ENCODE peak calls at places on chromosome 10, in five cellular contexts. One of them, this sample, is unnamed.

GRCh38 chr10:58638406-58638805 is 125.7 kb downstream of the BICC1 start:
- DNase-seq in cardiac fibroblast: peak; percentile 62
- DNase-seq in neural crest cell: no peak
- DNase-seq in foreskin fibroblast: peak; percentile 47
- DNase-seq in breast epithelium: no peak
- DNase-seq in this sample: no peak

GRCh38 chr10:1292611-1293021 is 236.4 kb downstream of the WDR37 start:
- DNase-seq in cardiac fibroblast: no peak
- DNase-seq in neural crest cell: no peak
- DNase-seq in foreskin fibroblast: no peak
- DNase-seq in breast epithelium: no peak
- DNase-seq in this sample: no peak

GRCh38 chr10:27537166-27537565 is 33.1 kb downstream of the RAB18 start:
- DNase-seq in cardiac fibroblast: no peak
- DNase-seq in neural crest cell: no peak
- DNase-seq in foreskin fibroblast: no peak
- DNase-seq in breast epithelium: no peak
- DNase-seq in this sample: no peak

GRCh38 chr10:28533571-28534304 is 820 bp downstream of the WAC start:
- DNase-seq in cardiac fibroblast: peak; percentile 48
- DNase-seq in neural crest cell: peak; percentile 44
- DNase-seq in foreskin fibroblast: peak; percentile 66
- DNase-seq in breast epithelium: peak; percentile 49
- DNase-seq in this sample: peak; percentile 57

GRCh38 chr10:132409667-132410028 is 12.6 kb downstream of the PWWP2B start:
- DNase-seq in cardiac fibroblast: no peak
- DNase-seq in neural crest cell: no peak
- DNase-seq in foreskin fibroblast: no peak
- DNase-seq in breast epithelium: no peak
- DNase-seq in this sample: no peak

GRCh38 chr10:60430017-60430416 is 40.3 kb upstream of the ANK3 start:
- DNase-seq in cardiac fibroblast: peak; percentile 83
- DNase-seq in neural crest cell: no peak
- DNase-seq in foreskin fibroblast: peak; percentile 91
- DNase-seq in breast epithelium: no peak
- DNase-seq in this sample: no peak

GRCh38 chr10:122323941-122324675 is 50.4 kb upstream of the PLEKHA1 start:
- DNase-seq in cardiac fibroblast: peak; percentile 65
- DNase-seq in neural crest cell: no peak
- DNase-seq in foreskin fibroblast: peak; percentile 53
- DNase-seq in breast epithelium: no peak
- DNase-seq in this sample: no peak

GRCh38 chr10:28411648-28412047 is 108.8 kb upstream of the MPP7 start:
- DNase-seq in cardiac fibroblast: peak; percentile 27
- DNase-seq in neural crest cell: no peak
- DNase-seq in foreskin fibroblast: no peak
- DNase-seq in breast epithelium: no peak
- DNase-seq in this sample: no peak

GRCh38 chr10:93471110-93471651 is 11.0 kb downstream of the MYOF start:
- DNase-seq in cardiac fibroblast: peak; percentile 98
- DNase-seq in neural crest cell: no peak
- DNase-seq in foreskin fibroblast: peak; percentile 96
- DNase-seq in breast epithelium: no peak
- DNase-seq in this sample: no peak

GRCh38 chr10:133276435-133277201 is at the start of gene ADAM8:
- DNase-seq in cardiac fibroblast: no peak
- DNase-seq in neural crest cell: no peak
- DNase-seq in foreskin fibroblast: peak; percentile 67
- DNase-seq in breast epithelium: no peak
- DNase-seq in this sample: peak; percentile 68

GRCh38 chr10:12403119-12403518 is 53.8 kb downstream of the CAMK1D start:
- DNase-seq in cardiac fibroblast: no peak
- DNase-seq in neural crest cell: no peak
- DNase-seq in foreskin fibroblast: no peak
- DNase-seq in breast epithelium: no peak
- DNase-seq in this sample: no peak

GRCh38 chr10:12408472-12408871 is 59.1 kb downstream of the CAMK1D start:
- DNase-seq in cardiac fibroblast: no peak
- DNase-seq in neural crest cell: no peak
- DNase-seq in foreskin fibroblast: no peak
- DNase-seq in breast epithelium: no peak
- DNase-seq in this sample: no peak

GRCh38 chr10:12409171-12409570 is 59.8 kb downstream of the CAMK1D start:
- DNase-seq in cardiac fibroblast: no peak
- DNase-seq in neural crest cell: no peak
- DNase-seq in foreskin fibroblast: no peak
- DNase-seq in breast epithelium: no peak
- DNase-seq in this sample: no peak

GRCh38 chr10:12406764-12407400 is 57.5 kb downstream of the CAMK1D start:
- DNase-seq in cardiac fibroblast: no peak
- DNase-seq in neural crest cell: no peak
- DNase-seq in foreskin fibroblast: no peak
- DNase-seq in breast epithelium: no peak
- DNase-seq in this sample: no peak

GRCh38 chr10:12405342-12406320 is 56.3 kb downstream of the CAMK1D start:
- DNase-seq in cardiac fibroblast: no peak
- DNase-seq in neural crest cell: no peak
- DNase-seq in foreskin fibroblast: no peak
- DNase-seq in breast epithelium: no peak
- DNase-seq in this sample: no peak
- TF ChIP-seq CTCF in cardiac fibroblast: no peak
- TF ChIP-seq CTCF in neural crest cell: no peak
- TF ChIP-seq CTCF in foreskin fibroblast: no peak
- TF ChIP-seq CTCF in breast epithelium: no peak
- TF ChIP-seq CTCF in this sample: no peak

GRCh38 chr10:53093878-53094277 is 321.3 kb upstream of the MBL2 start:
- DNase-seq in cardiac fibroblast: no peak
- DNase-seq in neural crest cell: no peak
- DNase-seq in foreskin fibroblast: no peak
- DNase-seq in breast epithelium: no peak
- DNase-seq in this sample: no peak
- TF ChIP-seq CTCF in cardiac fibroblast: no peak
- TF ChIP-seq CTCF in neural crest cell: no peak
- TF ChIP-seq CTCF in foreskin fibroblast: no peak
- TF ChIP-seq CTCF in breast epithelium: no peak
- TF ChIP-seq CTCF in this sample: no peak

DNA sequence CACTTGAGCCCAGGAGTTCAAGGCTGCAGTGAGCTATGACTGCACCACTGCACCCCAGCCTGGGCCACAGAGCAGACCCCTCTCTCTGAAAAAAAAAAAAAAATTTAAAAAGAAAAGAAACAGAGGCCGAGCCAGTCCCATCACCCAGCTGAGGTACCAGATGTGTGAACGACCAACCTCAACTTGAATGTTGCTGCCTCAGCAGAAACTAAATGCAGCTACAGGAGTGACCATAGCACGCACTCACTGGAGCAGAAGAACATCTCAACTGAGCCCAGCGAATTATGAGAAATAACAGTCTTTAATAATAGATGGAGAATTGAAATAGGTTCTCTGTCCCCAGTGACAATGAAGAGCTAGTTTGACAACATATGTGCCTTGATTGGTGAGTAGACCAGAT is 53.1 kb upstream of the ST8SIA6 start:
- DNase-seq in cardiac fibroblast: no peak
- DNase-seq in neural crest cell: no peak
- DNase-seq in foreskin fibroblast: no peak
- DNase-seq in breast epithelium: no peak
- DNase-seq in this sample: no peak
- TF ChIP-seq CTCF in cardiac fibroblast: no peak
- TF ChIP-seq CTCF in neural crest cell: no peak
- TF ChIP-seq CTCF in foreskin fibroblast: no peak
- TF ChIP-seq CTCF in breast epithelium: no peak
- TF ChIP-seq CTCF in this sample: no peak

DNA sequence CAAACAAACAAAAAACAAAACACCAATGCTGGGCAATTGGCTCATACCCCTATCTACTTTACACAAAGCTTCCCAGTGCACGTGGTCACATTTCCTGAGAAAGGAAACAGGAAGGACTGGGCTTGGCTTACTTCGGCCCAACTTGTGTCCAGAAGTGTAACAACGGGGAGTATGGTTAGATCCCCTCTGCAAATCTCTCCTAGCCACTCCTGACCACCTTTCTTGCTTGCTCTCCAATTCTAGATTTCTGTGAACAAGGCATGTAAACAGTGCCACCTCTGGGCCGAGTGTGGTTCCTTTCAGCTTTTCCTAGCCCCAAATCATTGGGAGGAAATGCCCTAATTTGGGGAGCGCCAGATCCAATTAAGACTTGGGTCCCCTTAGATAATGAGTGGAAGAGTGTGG is 21.0 kb upstream of the FRAT2 start:
- DNase-seq in cardiac fibroblast: peak; percentile 25
- DNase-seq in neural crest cell: no peak
- DNase-seq in foreskin fibroblast: peak; percentile 32
- DNase-seq in breast epithelium: no peak
- DNase-seq in this sample: no peak
- TF ChIP-seq CTCF in cardiac fibroblast: peak; percentile 41
- TF ChIP-seq CTCF in neural crest cell: peak; percentile 56
- TF ChIP-seq CTCF in foreskin fibroblast: peak; percentile 30
- TF ChIP-seq CTCF in breast epithelium: peak; percentile 55
- TF ChIP-seq CTCF in this sample: no peak

GRCh38 chr10:112819231-112819630 is 130.8 kb upstream of the TCF7L2 start:
- DNase-seq in cardiac fibroblast: no peak
- DNase-seq in neural crest cell: no peak
- DNase-seq in foreskin fibroblast: no peak
- DNase-seq in breast epithelium: no peak
- DNase-seq in this sample: no peak

GRCh38 chr10:112816033-112816430 is 134.0 kb upstream of the TCF7L2 start:
- DNase-seq in cardiac fibroblast: no peak
- DNase-seq in neural crest cell: no peak
- DNase-seq in foreskin fibroblast: no peak
- DNase-seq in breast epithelium: no peak
- DNase-seq in this sample: no peak

GRCh38 chr10:112820320-112820719 is 129.7 kb upstream of the TCF7L2 start:
- DNase-seq in cardiac fibroblast: no peak
- DNase-seq in neural crest cell: no peak
- DNase-seq in foreskin fibroblast: no peak
- DNase-seq in breast epithelium: no peak
- DNase-seq in this sample: no peak

GRCh38 chr10:112821042-112821441 is 129.0 kb upstream of the TCF7L2 start:
- DNase-seq in cardiac fibroblast: no peak
- DNase-seq in neural crest cell: no peak
- DNase-seq in foreskin fibroblast: no peak
- DNase-seq in breast epithelium: no peak
- DNase-seq in this sample: no peak

DNA sequence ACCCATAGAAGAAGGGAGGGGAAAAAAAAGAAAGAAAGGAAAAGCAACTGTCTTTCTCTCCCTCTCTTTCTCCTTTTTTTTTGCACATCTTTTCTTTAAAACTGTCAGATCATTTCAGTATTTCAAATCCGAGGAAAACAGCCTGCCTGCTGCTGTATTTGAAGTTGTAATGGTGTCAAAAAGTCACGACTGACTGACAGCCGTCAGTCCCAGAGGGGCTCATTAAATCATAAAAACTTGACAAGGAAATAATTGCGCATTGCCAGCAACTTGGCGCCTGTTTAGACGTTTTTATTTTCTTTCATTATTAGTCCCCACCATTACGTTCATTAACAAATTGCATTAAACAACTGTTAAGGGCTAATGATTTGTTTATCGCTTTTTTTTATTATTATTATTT is 131.7 kb upstream of the TCF7L2 start:
- DNase-seq in cardiac fibroblast: no peak
- DNase-seq in neural crest cell: no peak
- DNase-seq in foreskin fibroblast: no peak
- DNase-seq in breast epithelium: no peak
- DNase-seq in this sample: no peak
- TF ChIP-seq CTCF in cardiac fibroblast: no peak
- TF ChIP-seq CTCF in neural crest cell: no peak
- TF ChIP-seq CTCF in foreskin fibroblast: no peak
- TF ChIP-seq CTCF in breast epithelium: no peak
- TF ChIP-seq CTCF in this sample: no peak

DNA sequence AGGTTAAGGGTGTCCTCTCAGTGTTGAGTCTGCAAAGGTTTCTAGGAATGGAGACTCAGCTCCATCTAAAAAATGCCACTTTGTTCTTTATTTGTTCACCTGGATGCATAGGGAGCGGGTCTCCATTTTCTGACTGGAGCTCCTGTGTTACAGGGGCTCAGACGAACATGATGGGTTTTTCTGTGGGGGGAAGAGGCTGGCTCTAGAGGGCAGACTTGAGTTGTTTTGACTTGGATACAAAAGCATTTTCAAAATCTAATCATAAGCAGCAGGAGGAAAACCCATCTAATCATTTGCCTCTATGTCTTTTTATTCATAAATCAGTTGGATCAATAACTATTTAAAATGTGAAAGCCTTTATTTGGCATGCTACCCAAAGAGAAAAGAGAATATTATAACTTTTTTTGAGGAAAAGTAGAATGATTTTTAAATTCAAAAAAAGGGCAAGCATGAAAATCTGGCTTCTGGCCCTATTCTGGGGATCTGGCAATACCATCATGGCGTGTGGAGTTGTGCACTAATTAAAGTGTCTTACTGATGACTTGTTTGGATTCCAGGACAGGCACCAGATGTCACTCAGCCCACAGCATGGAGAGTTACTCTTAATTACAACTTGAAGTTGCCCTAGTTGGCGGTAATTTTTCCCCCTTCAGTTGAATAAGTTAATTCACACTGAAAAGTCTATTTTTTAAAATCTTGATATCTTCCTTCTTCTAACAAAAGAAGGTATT is 594.9 kb downstream of the REEP3 start:
- DNase-seq in cardiac fibroblast: peak; percentile 36
- DNase-seq in neural crest cell: peak; percentile 38
- DNase-seq in foreskin fibroblast: no peak
- DNase-seq in breast epithelium: no peak
- DNase-seq in this sample: no peak
- TF ChIP-seq CTCF in cardiac fibroblast: peak; percentile 62
- TF ChIP-seq CTCF in neural crest cell: peak; percentile 65
- TF ChIP-seq CTCF in foreskin fibroblast: peak; percentile 26
- TF ChIP-seq CTCF in breast epithelium: no peak
- TF ChIP-seq CTCF in this sample: no peak

GRCh38 chr10:11433657-11434056 is 177.8 kb downstream of the USP6NL start:
- DNase-seq in cardiac fibroblast: no peak
- DNase-seq in neural crest cell: no peak
- DNase-seq in foreskin fibroblast: no peak
- DNase-seq in breast epithelium: no peak
- DNase-seq in this sample: no peak

GRCh38 chr10:11435621-11436020 is 175.8 kb downstream of the USP6NL start:
- DNase-seq in cardiac fibroblast: no peak
- DNase-seq in neural crest cell: no peak
- DNase-seq in foreskin fibroblast: no peak
- DNase-seq in breast epithelium: no peak
- DNase-seq in this sample: no peak

GRCh38 chr10:11437391-11438241 is 173.8 kb downstream of the USP6NL start:
- DNase-seq in cardiac fibroblast: no peak
- DNase-seq in neural crest cell: no peak
- DNase-seq in foreskin fibroblast: no peak
- DNase-seq in breast epithelium: no peak
- DNase-seq in this sample: no peak

GRCh38 chr10:11430421-11431275 is 180.8 kb downstream of the USP6NL start:
- DNase-seq in cardiac fibroblast: no peak
- DNase-seq in neural crest cell: no peak
- DNase-seq in foreskin fibroblast: no peak
- DNase-seq in breast epithelium: no peak
- DNase-seq in this sample: no peak

GRCh38 chr10:11434323-11434722 is 177.1 kb downstream of the USP6NL start:
- DNase-seq in cardiac fibroblast: no peak
- DNase-seq in neural crest cell: no peak
- DNase-seq in foreskin fibroblast: no peak
- DNase-seq in breast epithelium: no peak
- DNase-seq in this sample: no peak
- TF ChIP-seq CTCF in cardiac fibroblast: no peak
- TF ChIP-seq CTCF in neural crest cell: peak; percentile 40
- TF ChIP-seq CTCF in foreskin fibroblast: peak; percentile 12
- TF ChIP-seq CTCF in breast epithelium: no peak
- TF ChIP-seq CTCF in this sample: no peak

This sample was measured in activated B cell treated with CpG ODN at 0.5 μM for 24 hours.